ENCODE peak calls at places on chromosomes 1 and 21, in five cellular contexts. B, U, Q, A and G are unnamed samples.

GRCh38 chr1:154999651-155000474 is 2.7 kb upstream of the ZBTB7B start:
- DNase-seq in B (peak; percentile 67), A (peak; percentile 60), U (peak; percentile 57), Q (peak; percentile 86), G (peak; percentile 65)

GRCh38 chr1:201320168-201320842 is 37.0 kb downstream of the PKP1 start:
- DNase-seq in U (no peak), Q (no peak), B (no peak), A (no peak), G (no peak)

GRCh38 chr21:17539323-17539722 is 26.5 kb downstream of the CXADR start:
- DNase-seq in Q (no peak), A (no peak), U (no peak), B (no peak), G (no peak)

GRCh38 chr1:241734533-241734932 is 82.5 kb downstream of the WDR64 start:
- DNase-seq in Q (no peak), U (no peak), A (no peak), B (no peak), G (no peak)

GRCh38 chr1:43444151-43444826 is 9.4 kb downstream of the HYI start:
- DNase-seq in U (no peak), Q (no peak), A (peak; percentile 22), B (no peak), G (no peak)

GRCh38 chr1:212451416-212452322 is 18.9 kb downstream of the NENF start:
- DNase-seq in A (no peak), B (no peak), U (no peak), Q (no peak), G (no peak)

GRCh38 chr1:46472503-46473181 is 17.0 kb upstream of the DMBX1 start:
- DNase-seq in Q (no peak), U (no peak), A (no peak), B (no peak), G (no peak)

GRCh38 chr1:99820546-99820945 is 29.6 kb upstream of the AGL start:
- DNase-seq in Q (no peak), U (no peak), A (no peak), B (no peak), G (no peak)

GRCh38 chr1:206945779-206946178 is 487 bp downstream of the PIGR start:
- DNase-seq in Q (no peak), U (no peak), B (no peak), A (no peak), G (no peak)

GRCh38 chr1:11790880-11791715 is 14.7 kb downstream of the MTHFR start:
- DNase-seq in Q (no peak), U (no peak), B (no peak), A (peak; percentile 87), G (no peak)

GRCh38 chr1:108758782-108759181 is 12.3 kb downstream of the STXBP3 start:
- DNase-seq in Q (no peak), B (no peak), A (no peak), U (peak; percentile 39), G (peak; percentile 81)

GRCh38 chr1:168637350-168637991 is 61.1 kb downstream of the XCL1 start:
- DNase-seq in U (peak; percentile 27), B (no peak), Q (no peak), A (no peak), G (peak; percentile 38)

GRCh38 chr21:34956416-34957316 is 92.4 kb downstream of the RUNX1 start:
- DNase-seq in Q (no peak), B (no peak), U (no peak), A (no peak), G (no peak)